ENCODE peak calls at places on chromosomes 11 and 22, in eight cellular contexts. One of them, this sample, is unnamed. For H3K27me3, the result is how much of the 10 kb centered on the place peaks cover.

GRCh38 chr11:92340839-92341238 is 116.2 kb downstream of the FAT3 start:
- DNase-seq in HCT116: no peak
- DNase-seq in IMR-90: peak
- DNase-seq in mesendoderm: peak
- DNase-seq in ovary: no peak
- DNase-seq in brain microvascular endothelial cell: peak
- DNase-seq in endothelial cell of umbilical vein: no peak
- DNase-seq in GM23248: peak
- DNase-seq in this sample: no peak

GRCh38 chr11:46413755-46414465 is 22.3 kb upstream of the CHRM4 start:
- DNase-seq in HCT116: no peak
- DNase-seq in IMR-90: peak
- DNase-seq in brain microvascular endothelial cell: no peak
- DNase-seq in endothelial cell of umbilical vein: no peak
- DNase-seq in GM23248: no peak
- DNase-seq in mesendoderm: no peak
- DNase-seq in ovary: no peak
- DNase-seq in this sample: peak

GRCh38 chr11:107482234-107482633 is 24.6 kb upstream of the CWF19L2 start:
- DNase-seq in HCT116: no peak
- DNase-seq in ovary: no peak
- DNase-seq in mesendoderm: no peak
- DNase-seq in brain microvascular endothelial cell: no peak
- DNase-seq in IMR-90: no peak
- DNase-seq in endothelial cell of umbilical vein: no peak
- DNase-seq in GM23248: no peak
- DNase-seq in this sample: no peak

GRCh38 chr22:49632199-49633009 is 195.3 kb downstream of the BRD1 start:
- DNase-seq in mesendoderm: peak
- DNase-seq in HCT116: peak
- DNase-seq in GM23248: peak
- DNase-seq in IMR-90: peak
- DNase-seq in endothelial cell of umbilical vein: peak
- DNase-seq in ovary: peak
- DNase-seq in brain microvascular endothelial cell: peak
- DNase-seq in this sample: peak

GRCh38 chr11:81197396-81197795 is 1536.3 kb downstream of the FAM181B start:
- DNase-seq in HCT116: no peak
- DNase-seq in IMR-90: no peak
- DNase-seq in mesendoderm: no peak
- DNase-seq in endothelial cell of umbilical vein: no peak
- DNase-seq in ovary: no peak
- DNase-seq in brain microvascular endothelial cell: no peak
- DNase-seq in GM23248: no peak
- DNase-seq in this sample: no peak

GRCh38 chr11:65546217-65546958 is 11.8 kb downstream of the LTBP3 start:
- DNase-seq in GM23248: no peak
- DNase-seq in mesendoderm: peak
- DNase-seq in IMR-90: no peak
- DNase-seq in HCT116: peak
- DNase-seq in endothelial cell of umbilical vein: peak
- DNase-seq in ovary: peak
- DNase-seq in brain microvascular endothelial cell: no peak
- DNase-seq in this sample: peak

GRCh38 chr11:62324738-62325556 is 12.3 kb upstream of the ASRGL1 start:
- DNase-seq in GM23248: peak
- DNase-seq in HCT116: peak
- DNase-seq in endothelial cell of umbilical vein: peak
- DNase-seq in IMR-90: peak
- DNase-seq in mesendoderm: peak
- DNase-seq in brain microvascular endothelial cell: peak
- DNase-seq in ovary: no peak
- DNase-seq in this sample: peak

GRCh38 chr11:22449441-22449840 is 111.3 kb downstream of the SLC17A6 start:
- DNase-seq in endothelial cell of umbilical vein: no peak
- DNase-seq in HCT116: no peak
- DNase-seq in brain microvascular endothelial cell: peak
- DNase-seq in GM23248: peak
- DNase-seq in mesendoderm: peak
- DNase-seq in IMR-90: peak
- DNase-seq in ovary: no peak
- DNase-seq in this sample: no peak

GRCh38 chr22:30444632-30445437 is 19.3 kb downstream of the MTFP1 start:
- DNase-seq in mesendoderm: peak
- DNase-seq in brain microvascular endothelial cell: peak
- DNase-seq in GM23248: peak
- DNase-seq in ovary: no peak
- DNase-seq in HCT116: peak
- DNase-seq in IMR-90: peak
- DNase-seq in endothelial cell of umbilical vein: peak
- DNase-seq in this sample: peak

GRCh38 chr11:69244286-69244685 is 49.7 kb upstream of the MYEOV start:
- DNase-seq in mesendoderm: no peak
- DNase-seq in IMR-90: no peak
- DNase-seq in endothelial cell of umbilical vein: no peak
- DNase-seq in brain microvascular endothelial cell: no peak
- DNase-seq in HCT116: no peak
- DNase-seq in GM23248: no peak
- DNase-seq in ovary: no peak
- DNase-seq in this sample: no peak

GRCh38 chr11:14118047-14118446 is 155.5 kb downstream of the SPON1 start:
- DNase-seq in brain microvascular endothelial cell: no peak
- DNase-seq in GM23248: no peak
- DNase-seq in IMR-90: no peak
- DNase-seq in mesendoderm: no peak
- DNase-seq in ovary: no peak
- DNase-seq in HCT116: no peak
- DNase-seq in endothelial cell of umbilical vein: no peak
- DNase-seq in this sample: no peak
- H3K4me3 ChIP-seq in brain microvascular endothelial cell: no peak
- H3K4me3 ChIP-seq in GM23248: no peak
- H3K4me3 ChIP-seq in IMR-90: no peak
- H3K4me3 ChIP-seq in mesendoderm: no peak
- H3K4me3 ChIP-seq in ovary: no peak
- H3K4me3 ChIP-seq in HCT116: no peak
- H3K4me3 ChIP-seq in endothelial cell of umbilical vein: no peak
- H3K4me3 ChIP-seq in this sample: no peak

GRCh38 chr11:8584511-8584910 is 9.5 kb downstream of the STK33 start:
- DNase-seq in brain microvascular endothelial cell: no peak
- DNase-seq in endothelial cell of umbilical vein: no peak
- DNase-seq in mesendoderm: peak
- DNase-seq in HCT116: no peak
- DNase-seq in GM23248: no peak
- DNase-seq in IMR-90: no peak
- DNase-seq in ovary: no peak
- DNase-seq in this sample: no peak

GRCh38 chr11:8586805-8587204 is 7.2 kb downstream of the STK33 start:
- DNase-seq in IMR-90: no peak
- DNase-seq in ovary: no peak
- DNase-seq in GM23248: peak
- DNase-seq in mesendoderm: no peak
- DNase-seq in brain microvascular endothelial cell: no peak
- DNase-seq in endothelial cell of umbilical vein: no peak
- DNase-seq in HCT116: no peak
- DNase-seq in this sample: no peak

GRCh38 chr11:8586184-8586583 is 7.8 kb downstream of the STK33 start:
- DNase-seq in HCT116: no peak
- DNase-seq in GM23248: no peak
- DNase-seq in mesendoderm: no peak
- DNase-seq in ovary: no peak
- DNase-seq in brain microvascular endothelial cell: no peak
- DNase-seq in IMR-90: no peak
- DNase-seq in endothelial cell of umbilical vein: no peak
- DNase-seq in this sample: no peak

GRCh38 chr11:8584096-8584495 is 9.9 kb downstream of the STK33 start:
- DNase-seq in ovary: no peak
- DNase-seq in HCT116: no peak
- DNase-seq in GM23248: peak
- DNase-seq in brain microvascular endothelial cell: no peak
- DNase-seq in endothelial cell of umbilical vein: no peak
- DNase-seq in mesendoderm: no peak
- DNase-seq in IMR-90: peak
- DNase-seq in this sample: peak

DNA sequence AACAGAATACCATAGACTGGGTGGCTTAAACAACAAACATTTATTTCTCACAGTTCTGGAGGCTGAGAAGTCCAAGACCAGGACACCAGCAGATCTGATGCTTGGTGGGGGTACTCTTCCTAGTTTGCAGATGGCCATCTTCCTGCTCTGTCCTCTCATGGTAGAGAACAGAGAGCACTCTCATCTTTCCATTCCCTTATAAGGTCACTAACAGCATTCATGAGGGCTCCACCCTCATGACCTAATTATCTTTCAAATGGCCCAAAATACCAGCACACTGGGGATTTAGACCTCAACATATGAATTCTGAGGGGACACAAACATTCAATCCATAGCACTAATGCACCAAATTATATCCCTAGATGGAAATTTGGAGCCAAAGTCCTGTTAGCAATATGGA is 6.1 kb downstream of the STK33 start:
- DNase-seq in brain microvascular endothelial cell: no peak
- DNase-seq in GM23248: no peak
- DNase-seq in IMR-90: no peak
- DNase-seq in ovary: no peak
- DNase-seq in HCT116: no peak
- DNase-seq in endothelial cell of umbilical vein: no peak
- DNase-seq in mesendoderm: no peak
- DNase-seq in this sample: no peak
- H3K27ac ChIP-seq in brain microvascular endothelial cell: no peak
- H3K27ac ChIP-seq in GM23248: no peak
- H3K27ac ChIP-seq in IMR-90: no peak
- H3K27ac ChIP-seq in ovary: no peak
- H3K27ac ChIP-seq in HCT116: no peak
- H3K27ac ChIP-seq in endothelial cell of umbilical vein: no peak
- H3K27ac ChIP-seq in mesendoderm: no peak
- H3K27ac ChIP-seq in this sample: no peak

GRCh38 chr22:21992593-21993237 is 10.1 kb upstream of the TOP3B start:
- DNase-seq in brain microvascular endothelial cell: no peak
- DNase-seq in ovary: no peak
- DNase-seq in mesendoderm: no peak
- DNase-seq in GM23248: no peak
- DNase-seq in endothelial cell of umbilical vein: no peak
- DNase-seq in HCT116: no peak
- DNase-seq in IMR-90: no peak
- DNase-seq in this sample: no peak
- H3K27me3 ChIP-seq in brain microvascular endothelial cell: under half
- H3K27me3 ChIP-seq in ovary: under half
- H3K27me3 ChIP-seq in mesendoderm: under half
- H3K27me3 ChIP-seq in GM23248: under half
- H3K27me3 ChIP-seq in endothelial cell of umbilical vein: under half
- H3K27me3 ChIP-seq in HCT116: under half
- H3K27me3 ChIP-seq in IMR-90: half or more
- H3K27me3 ChIP-seq in this sample: under half

GRCh38 chr11:38948392-38948791 is 2350.4 kb upstream of the RAG2 start:
- DNase-seq in ovary: no peak
- DNase-seq in endothelial cell of umbilical vein: no peak
- DNase-seq in HCT116: no peak
- DNase-seq in brain microvascular endothelial cell: no peak
- DNase-seq in GM23248: no peak
- DNase-seq in mesendoderm: no peak
- DNase-seq in IMR-90: no peak
- DNase-seq in this sample: no peak

GRCh38 chr11:38952698-38953097 is 2354.7 kb upstream of the RAG2 start:
- DNase-seq in GM23248: no peak
- DNase-seq in endothelial cell of umbilical vein: no peak
- DNase-seq in HCT116: no peak
- DNase-seq in ovary: no peak
- DNase-seq in mesendoderm: no peak
- DNase-seq in IMR-90: no peak
- DNase-seq in brain microvascular endothelial cell: no peak
- DNase-seq in this sample: no peak

DNA sequence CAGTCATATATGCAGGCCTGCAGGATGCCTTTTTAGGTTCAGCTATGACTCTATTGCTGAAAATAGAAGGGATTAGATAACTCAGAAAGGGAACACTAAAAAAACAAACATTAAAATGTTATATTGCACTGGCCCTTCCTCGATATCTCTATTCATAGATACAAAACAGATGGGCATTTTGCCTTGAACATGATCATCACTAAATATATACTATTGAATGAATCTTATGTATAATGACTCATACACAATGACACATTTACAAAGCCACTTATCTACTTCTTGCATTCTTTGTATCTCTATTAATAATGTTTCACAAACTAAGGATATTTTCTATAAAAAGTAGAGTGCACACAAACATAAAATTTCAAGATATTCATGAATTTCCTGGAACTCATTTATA is 2352.8 kb upstream of the RAG2 start:
- DNase-seq in brain microvascular endothelial cell: no peak
- DNase-seq in endothelial cell of umbilical vein: no peak
- DNase-seq in mesendoderm: no peak
- DNase-seq in IMR-90: no peak
- DNase-seq in ovary: no peak
- DNase-seq in GM23248: no peak
- DNase-seq in HCT116: no peak
- DNase-seq in this sample: no peak
- H3K4me3 ChIP-seq in brain microvascular endothelial cell: no peak
- H3K4me3 ChIP-seq in endothelial cell of umbilical vein: no peak
- H3K4me3 ChIP-seq in mesendoderm: no peak
- H3K4me3 ChIP-seq in IMR-90: no peak
- H3K4me3 ChIP-seq in ovary: no peak
- H3K4me3 ChIP-seq in GM23248: no peak
- H3K4me3 ChIP-seq in HCT116: no peak
- H3K4me3 ChIP-seq in this sample: no peak